ENCODE peak calls at places on chromosomes 11 and 22, in six cellular contexts. Z, R, T, W, J and D are unnamed samples.

GRCh38 chr11:57203359-57203758 is 21.6 kb downstream of the LRRC55 start:
- DNase-seq in Z (no peak), R (no peak), T (no peak), W (no peak), J (no peak), D (no peak)

GRCh38 chr11:85658180-85658579 is 6.7 kb downstream of the CREBZF start:
- DNase-seq in W (no peak), R (no peak), J (no peak), T (no peak), Z (no peak), D (no peak)

GRCh38 chr11:77144854-77145428 is 16.9 kb downstream of the MYO7A start:
- DNase-seq in T (no peak), W (no peak), Z (no peak), J (no peak), R (no peak), D (no peak)

GRCh38 chr11:108405706-108406105 is 61.6 kb downstream of the C11orf65 start:
- DNase-seq in J (no peak), Z (no peak), R (no peak), T (no peak), W (no peak), D (no peak)

GRCh38 chr11:8814923-8815240 is 96.1 kb upstream of the AKIP1 start:
- DNase-seq in W (no peak), J (no peak), R (no peak), T (no peak), Z (no peak), D (no peak)

GRCh38 chr11:808427-809286 is 1.1 kb upstream of the RPLP2 start:
- DNase-seq in W (no peak), Z (no peak), J (peak; percentile 70), R (peak; percentile 45), T (peak; percentile 42), D (peak; percentile 45)

GRCh38 chr11:13535819-13536218 is 40.0 kb upstream of the PTH start:
- DNase-seq in Z (no peak), R (no peak), T (no peak), W (no peak), J (no peak), D (peak; percentile 2)

GRCh38 chr11:11952036-11952435 is 56.4 kb downstream of the DKK3 start:
- DNase-seq in Z (no peak), W (no peak), J (no peak), R (no peak), T (no peak), D (no peak)

GRCh38 chr11:34601085-34601444 is 19.8 kb upstream of the EHF start:
- DNase-seq in W (no peak), Z (no peak), J (no peak), T (no peak), R (no peak), D (no peak)

GRCh38 chr11:109808569-109808968 is 284.6 kb upstream of the ZC3H12C start:
- DNase-seq in Z (no peak), R (no peak), T (no peak), J (no peak), W (no peak), D (no peak)

GRCh38 chr11:59939482-59939881 is 1.2 kb downstream of the OOSP1 start:
- DNase-seq in J (no peak), R (no peak), Z (no peak), W (no peak), T (no peak), D (no peak)

GRCh38 chr22:41308544-41308947 is 7.2 kb downstream of the ZC3H7B start:
- DNase-seq in T (no peak), J (no peak), W (no peak), Z (no peak), R (no peak), D (no peak)

GRCh38 chr22:35480143-35480542 is 60.5 kb upstream of the RASD2 start:
- DNase-seq in W (no peak), Z (no peak), R (no peak), T (no peak), J (no peak), D (no peak)

GRCh38 chr11:8025123-8025522 is 38.0 kb downstream of the EIF3F start:
- DNase-seq in W (no peak), R (no peak), J (no peak), T (no peak), Z (no peak), D (no peak)

GRCh38 chr11:102527701-102528100 is 2.8 kb downstream of the MMP7 start:
- DNase-seq in T (no peak), R (no peak), Z (no peak), W (no peak), J (no peak), D (no peak)

GRCh38 chr11:127919206-127920000 is 668.0 kb downstream of the ETS1 start:
- DNase-seq in J (no peak), Z (no peak), R (no peak), W (no peak), T (no peak), D (no peak)

GRCh38 chr11:4809246-4809645 is 5.1 kb upstream of the OR52R1 start:
- DNase-seq in R (no peak), J (no peak), Z (no peak), W (no peak), T (no peak), D (no peak)

GRCh38 chr22:44127353-44127752 is 53.4 kb upstream of the PARVG start:
- DNase-seq in R (no peak), T (no peak), Z (no peak), W (no peak), J (no peak), D (peak; percentile 65)